ENCODE peak calls at places on chromosome 5, in ten cellular contexts. R is fibroblast of the aortic adventitia, Y is pancreas, L is breast epithelium, T is brain microvascular endothelial cell, U is A549, Z is lung, S is ovary, Q is GM06990, P is stomach. H is an unnamed sample.

GRCh38 chr5:88729476-88730182 is 153.4 kb downstream of the MEF2C start:
- DNase-seq in R (peak), Y (peak), L (peak), T (peak), U (peak), Z (peak), S (peak), Q (peak), P (peak), H (peak)

GRCh38 chr5:151671979-151672378 is 14.7 kb downstream of the SPARC start:
- DNase-seq in R (peak), Y (no peak), L (peak), T (no peak), U (no peak), Z (no peak), S (no peak), Q (no peak), P (no peak), H (no peak)

GRCh38 chr5:98179791-98180755 is 593.4 kb upstream of the RGMB start:
- DNase-seq in R (peak), Y (no peak), L (no peak), T (peak), U (no peak), Z (no peak), S (no peak), Q (no peak), P (no peak), H (no peak)

GRCh38 chr5:76427481-76428140 is 24.5 kb downstream of the IQGAP2 start:
- DNase-seq in R (no peak), Y (no peak), L (no peak), T (no peak), U (no peak), Z (no peak), S (no peak), Q (no peak), P (no peak), H (no peak)

GRCh38 chr5:168833936-168834335 is 254.8 kb upstream of the PANK3 start:
- DNase-seq in R (no peak), Y (no peak), L (no peak), T (no peak), U (no peak), Z (no peak), S (no peak), Q (no peak), P (no peak), H (no peak)

GRCh38 chr5:14359069-14360043 is 216.2 kb downstream of the TRIO start:
- DNase-seq in R (no peak), Y (no peak), L (no peak), T (no peak), U (no peak), Z (no peak), S (no peak), Q (no peak), P (no peak), H (no peak)

GRCh38 chr5:90434116-90434714 is 24.7 kb upstream of the CETN3 start:
- DNase-seq in R (peak), Y (no peak), L (no peak), T (peak), U (no peak), Z (peak), S (peak), Q (no peak), P (peak), H (peak)

GRCh38 chr5:2752875-2753435 is 1.5 kb upstream of the IRX2 start:
- DNase-seq in R (no peak), Y (no peak), L (no peak), T (no peak), U (no peak), Z (no peak), S (no peak), Q (no peak), P (peak), H (no peak)

GRCh38 chr5:164175083-164175482 is 669.7 kb downstream of the MAT2B start:
- DNase-seq in R (peak), Y (no peak), L (no peak), T (no peak), U (no peak), Z (no peak), S (no peak), Q (no peak), P (no peak), H (no peak)

GRCh38 chr5:154868702-154869101 is 10.3 kb downstream of the CNOT8 start:
- DNase-seq in R (no peak), Y (no peak), L (no peak), T (no peak), U (peak), Z (no peak), S (no peak), Q (no peak), P (no peak), H (no peak)

GRCh38 chr5:98581416-98581999 is 192.0 kb upstream of the RGMB start:
- DNase-seq in R (peak), Y (no peak), L (no peak), T (no peak), U (no peak), Z (no peak), S (no peak), Q (no peak), P (no peak), H (no peak)

GRCh38 chr5:158670199-158670598 is 429.5 kb downstream of the EBF1 start:
- DNase-seq in R (no peak), Y (no peak), L (no peak), T (no peak), U (no peak), Z (no peak), S (no peak), Q (no peak), P (no peak), H (peak)

GRCh38 chr5:174383196-174384178 is 338.0 kb downstream of the NSG2 start:
- DNase-seq in R (no peak), Y (no peak), L (no peak), T (no peak), U (no peak), Z (no peak), S (no peak), Q (no peak), P (no peak), H (no peak)

GRCh38 chr5:53482717-53483638 is 2.5 kb downstream of the FST start:
- DNase-seq in R (peak), Y (peak), L (no peak), T (no peak), U (no peak), Z (peak), S (peak), Q (peak), P (peak), H (peak)

GRCh38 chr5:96036301-96036700 is 74.7 kb upstream of the ELL2 start:
- DNase-seq in R (no peak), Y (no peak), L (no peak), T (no peak), U (no peak), Z (no peak), S (no peak), Q (no peak), P (no peak), H (no peak)

GRCh38 chr5:137605377-137605776 is 106.3 kb upstream of the SPOCK1 start:
- DNase-seq in R (peak), Y (no peak), L (no peak), T (no peak), U (no peak), Z (no peak), S (no peak), Q (no peak), P (no peak), H (no peak)

GRCh38 chr5:91224969-91225368 is 158.1 kb downstream of the ARRDC3 start:
- DNase-seq in R (no peak), Y (no peak), L (no peak), T (no peak), U (no peak), Z (no peak), S (no peak), Q (no peak), P (no peak), H (peak)

GRCh38 chr5:99088309-99088708 is 159.5 kb upstream of the CHD1 start:
- DNase-seq in R (no peak), Y (no peak), L (no peak), T (peak), U (no peak), Z (no peak), S (no peak), Q (no peak), P (no peak), H (no peak)

GRCh38 chr5:99437986-99438385 is 509.2 kb upstream of the CHD1 start:
- DNase-seq in R (no peak), Y (no peak), L (no peak), T (no peak), U (no peak), Z (no peak), S (no peak), Q (no peak), P (no peak), H (no peak)

GRCh38 chr5:17258429-17258828 is 41.0 kb downstream of the BASP1 start:
- DNase-seq in R (peak), Y (no peak), L (no peak), T (peak), U (no peak), Z (no peak), S (no peak), Q (no peak), P (no peak), H (no peak)

GRCh38 chr5:115543931-115544370 is 624 bp downstream of the FEM1C start:
- DNase-seq in R (peak), Y (no peak), L (peak), T (peak), U (no peak), Z (no peak), S (peak), Q (no peak), P (peak), H (peak)

GRCh38 chr5:14724633-14725032 is 60.1 kb downstream of the OTULIN start:
- DNase-seq in R (no peak), Y (no peak), L (no peak), T (no peak), U (no peak), Z (no peak), S (no peak), Q (no peak), P (no peak), H (no peak)

GRCh38 chr5:170312666-170313065 is 15.1 kb upstream of the LCP2 start:
- DNase-seq in R (no peak), Y (no peak), L (no peak), T (peak), U (no peak), Z (no peak), S (no peak), Q (no peak), P (no peak), H (peak)

GRCh38 chr5:137594717-137595116 is 95.6 kb upstream of the SPOCK1 start:
- DNase-seq in R (peak), Y (no peak), L (no peak), T (no peak), U (no peak), Z (no peak), S (no peak), Q (no peak), P (no peak), H (no peak)

GRCh38 chr5:51378415-51378777 is 4.9 kb upstream of the ISL1 start:
- DNase-seq in R (no peak), Y (no peak), L (no peak), T (no peak), U (no peak), Z (no peak), S (no peak), Q (no peak), P (no peak), H (no peak)

GRCh38 chr5:51378778-51379652 is 4.2 kb upstream of the ISL1 start:
- DNase-seq in R (peak), Y (no peak), L (no peak), T (no peak), U (no peak), Z (no peak), S (no peak), Q (no peak), P (no peak), H (peak)

GRCh38 chr5:51376504-51376903 is 6.7 kb upstream of the ISL1 start:
- DNase-seq in R (no peak), Y (no peak), L (no peak), T (no peak), U (no peak), Z (no peak), S (no peak), Q (no peak), P (no peak), H (no peak)

GRCh38 chr5:51378061-51378409 is 5.2 kb upstream of the ISL1 start:
- DNase-seq in R (no peak), Y (no peak), L (no peak), T (no peak), U (no peak), Z (no peak), S (no peak), Q (no peak), P (no peak), H (no peak)

DNA sequence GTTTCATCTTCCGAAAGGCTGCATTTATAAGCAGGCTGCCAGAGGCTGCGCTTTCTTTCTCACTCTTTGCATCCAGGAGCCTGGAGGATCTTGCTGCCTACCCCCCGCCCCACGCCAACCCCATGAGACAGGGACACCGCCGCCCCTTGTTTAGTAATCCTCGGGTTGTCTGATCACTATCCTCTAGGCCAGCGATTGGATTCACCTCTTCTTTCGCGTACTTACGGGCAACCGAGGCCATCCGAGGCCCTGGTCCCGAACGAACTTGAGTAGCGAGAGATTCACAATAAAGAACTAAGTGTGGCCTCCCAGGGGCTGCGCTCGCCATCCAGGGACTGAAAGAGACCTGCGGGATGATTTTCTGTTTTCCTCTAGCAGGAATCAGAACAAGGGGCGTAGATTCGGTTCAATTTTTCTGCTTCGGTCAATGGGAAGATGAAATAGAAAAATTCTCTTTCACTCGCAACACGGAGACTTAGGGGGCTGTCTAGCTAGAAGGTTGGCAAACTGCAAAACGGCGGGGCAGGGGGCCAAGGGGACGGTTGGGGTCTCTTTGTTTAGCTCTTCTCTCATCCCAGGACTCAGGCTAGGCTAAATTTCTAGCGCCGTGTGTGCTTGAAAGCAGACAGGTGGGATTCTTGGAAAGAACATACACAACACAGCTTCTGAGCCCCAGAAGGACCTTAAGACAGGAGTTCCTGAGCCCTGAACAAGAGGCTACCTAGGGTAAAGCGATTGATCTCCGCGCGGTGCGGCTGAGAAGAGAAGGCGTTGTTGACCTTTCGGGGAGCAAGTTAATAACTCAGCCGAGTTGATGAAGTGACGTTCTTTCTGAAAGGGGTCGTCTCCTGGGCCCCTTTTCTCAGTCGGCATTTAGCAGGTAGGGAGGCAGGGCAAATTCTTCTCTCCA is 5.8 kb upstream of the ISL1 start:
- DNase-seq in R (no peak), Y (no peak), L (no peak), T (no peak), U (no peak), Z (no peak), S (no peak), Q (no peak), P (no peak), H (no peak)
- H3K4me3 ChIP-seq in R (no peak), Y (no peak), L (no peak), T (no peak), U (no peak), Z (no peak), S (no peak), Q (no peak), P (peak), H (no peak)

GRCh38 chr5:126799780-126800179 is 22.8 kb downstream of the LMNB1 start:
- DNase-seq in R (no peak), Y (no peak), L (no peak), T (no peak), U (no peak), Z (no peak), S (no peak), Q (no peak), P (no peak), H (no peak)

GRCh38 chr5:126805108-126805507 is 28.2 kb downstream of the LMNB1 start:
- DNase-seq in R (peak), Y (no peak), L (no peak), T (peak), U (no peak), Z (no peak), S (no peak), Q (no peak), P (no peak), H (no peak)

GRCh38 chr5:126801174-126801991 is 24.4 kb downstream of the LMNB1 start:
- DNase-seq in R (no peak), Y (no peak), L (no peak), T (no peak), U (no peak), Z (no peak), S (no peak), Q (no peak), P (no peak), H (no peak)

GRCh38 chr5:126801992-126802294 is 25.0 kb downstream of the LMNB1 start:
- DNase-seq in R (peak), Y (no peak), L (no peak), T (peak), U (no peak), Z (no peak), S (no peak), Q (no peak), P (no peak), H (peak)
- TF ChIP-seq CTCF in R (peak), Y (no peak), L (no peak), T (peak), U (peak), Z (peak), S (no peak), Q (peak), P (no peak), H (peak)

GRCh38 chr5:179822444-179822990 is 1.8 kb downstream of the SQSTM1 start:
- DNase-seq in R (no peak), Y (peak), L (no peak), T (no peak), U (no peak), Z (no peak), S (peak), Q (no peak), P (no peak), H (no peak)
- H3K4me3 ChIP-seq in R (peak), Y (peak), L (peak), T (peak), U (peak), Z (peak), S (peak), Q (peak), P (peak), H (no peak)

GRCh38 chr5:160266752-160267345 is 37.5 kb downstream of the FABP6 start:
- DNase-seq in R (no peak), Y (no peak), L (no peak), T (no peak), U (no peak), Z (no peak), S (peak), Q (no peak), P (no peak), H (no peak)
- TF ChIP-seq CTCF in R (no peak), Y (no peak), L (no peak), T (peak), U (no peak), Z (no peak), S (no peak), Q (no peak), P (no peak), H (no peak)

GRCh38 chr5:133993152-133993548 is 11.6 kb downstream of the VDAC1 start:
- DNase-seq in R (peak), Y (no peak), L (no peak), T (peak), U (no peak), Z (no peak), S (no peak), Q (no peak), P (no peak), H (no peak)

GRCh38 chr5:133991171-133991910 is 13.4 kb downstream of the VDAC1 start:
- DNase-seq in R (no peak), Y (no peak), L (no peak), T (no peak), U (no peak), Z (no peak), S (no peak), Q (no peak), P (no peak), H (no peak)

GRCh38 chr5:133993563-133993962 is 11.2 kb downstream of the VDAC1 start:
- DNase-seq in R (no peak), Y (no peak), L (no peak), T (no peak), U (no peak), Z (no peak), S (no peak), Q (no peak), P (no peak), H (no peak)

GRCh38 chr5:133992429-133993151 is 12.2 kb downstream of the VDAC1 start:
- DNase-seq in R (no peak), Y (no peak), L (no peak), T (no peak), U (no peak), Z (no peak), S (no peak), Q (no peak), P (peak), H (no peak)

DNA sequence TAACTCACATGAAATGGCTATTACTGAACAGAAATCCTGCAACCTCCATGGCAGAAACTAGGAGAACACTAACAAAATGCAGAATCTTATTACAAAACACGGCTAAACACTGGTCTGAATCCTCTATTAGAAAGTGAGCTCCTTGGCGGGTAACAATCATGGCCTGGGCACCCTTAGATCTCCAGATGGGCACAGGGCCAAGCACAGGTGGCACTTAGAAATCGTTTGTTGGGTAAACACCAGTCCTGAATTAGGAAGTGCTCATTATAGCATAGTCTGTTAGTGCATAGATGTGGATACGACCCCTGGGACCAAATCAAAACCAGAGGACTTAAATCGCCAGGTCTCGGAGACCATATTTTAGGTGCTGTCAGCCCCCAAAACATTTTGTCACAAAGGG is 14.4 kb downstream of the VDAC1 start:
- DNase-seq in R (no peak), Y (no peak), L (no peak), T (no peak), U (no peak), Z (no peak), S (no peak), Q (no peak), P (peak), H (no peak)
- H3K4me3 ChIP-seq in R (no peak), Y (no peak), L (no peak), T (no peak), U (no peak), Z (no peak), S (no peak), Q (no peak), P (no peak), H (no peak)

GRCh38 chr5:38847549-38848341 is 1.9 kb downstream of the OSMR start:
- DNase-seq in R (peak), Y (no peak), L (no peak), T (no peak), U (peak), Z (no peak), S (no peak), Q (no peak), P (no peak), H (no peak)
- TF ChIP-seq CTCF in R (peak), Y (no peak), L (no peak), T (peak), U (no peak), Z (no peak), S (no peak), Q (no peak), P (no peak), H (no peak)

H was measured in GM12865.